ENCODE peak calls at places on chromosomes 13 and 19, in nine cellular contexts. Y is IMR-90, I is sigmoid colon, N is heart right ventricle, L is WTC11, V is right lobe of liver, X is SK-N-SH, E is RWPE1, R is ovary. A is an unnamed sample.

GRCh38 chr13:64675256-64675892 is 2554.8 kb downstream of the PCDH9 start:
- DNase-seq in L (no peak), I (no peak), N (no peak), E (peak; percentile 57), V (no peak), R (no peak), Y (peak; percentile 77), X (no peak), A (no peak)

GRCh38 chr19:12665646-12666304 is 767 bp downstream of the MAN2B1 start:
- DNase-seq in L (no peak), X (no peak), N (no peak), R (no peak), Y (peak; percentile 10), E (no peak), V (no peak), I (no peak), A (no peak)

GRCh38 chr19:30539981-30540380 is 167.8 kb downstream of the ZNF536 start:
- DNase-seq in E (no peak), I (no peak), R (no peak), X (no peak), Y (no peak), L (no peak), V (no peak), N (no peak), A (no peak)

GRCh38 chr13:95485518-95486144 is 66.9 kb upstream of the CLDN10 start:
- DNase-seq in N (no peak), I (no peak), Y (no peak), X (peak; percentile 45), L (no peak), R (no peak), V (no peak), E (no peak), A (no peak)

GRCh38 chr13:36358352-36358751 is 12.2 kb upstream of the SPART start:
- DNase-seq in R (no peak), X (no peak), E (no peak), V (no peak), L (no peak), N (no peak), Y (no peak), I (no peak), A (no peak)

GRCh38 chr19:6055013-6055795 is 55.1 kb downstream of the RFX2 start:
- DNase-seq in E (no peak), V (no peak), I (no peak), Y (no peak), R (no peak), N (no peak), L (no peak), X (no peak), A (no peak)

GRCh38 chr13:112963641-112964040 is 5.4 kb upstream of the MCF2L start:
- DNase-seq in R (no peak), X (no peak), E (no peak), L (no peak), V (no peak), I (no peak), N (no peak), Y (no peak), A (no peak)

GRCh38 chr13:30429721-30430694 is 7.7 kb downstream of the UBE2L5 start:
- DNase-seq in I (no peak), Y (peak; percentile 95), N (no peak), L (no peak), E (peak; percentile 91), R (no peak), V (no peak), X (no peak), A (peak; percentile 85)

GRCh38 chr13:90545070-90545840 is 802.2 kb upstream of the MIR17HG start:
- DNase-seq in V (no peak), E (peak; percentile 1), Y (no peak), I (no peak), N (no peak), R (no peak), L (no peak), X (no peak), A (no peak)

GRCh38 chr19:17703823-17704463 is 15.3 kb upstream of the MAP1S start:
- DNase-seq in V (no peak), X (peak; percentile 80), R (no peak), L (peak; percentile 89), Y (peak; percentile 31), E (no peak), N (peak; percentile 55), I (no peak), A (no peak)

GRCh38 chr13:33017410-33017929 is 1.2 kb downstream of the KL start:
- DNase-seq in L (peak; percentile 34), E (no peak), X (no peak), V (peak; percentile 55), N (peak; percentile 35), Y (peak; percentile 6), I (peak; percentile 84), R (no peak), A (peak; percentile 43)

GRCh38 chr13:43544011-43544410 is 242.8 kb downstream of the ENOX1 start:
- DNase-seq in L (no peak), R (no peak), X (no peak), I (peak; percentile 77), E (peak; percentile 5), Y (peak; percentile 58), N (no peak), V (no peak), A (no peak)

GRCh38 chr13:47843005-47843404 is 158.1 kb downstream of the SUCLA2 start:
- DNase-seq in Y (no peak), R (no peak), E (no peak), L (no peak), X (no peak), N (no peak), I (no peak), V (no peak), A (peak; percentile 18)

GRCh38 chr13:79779761-79780160 is 298.8 kb downstream of the NDFIP2 start:
- DNase-seq in X (no peak), R (peak; percentile 56), V (no peak), L (no peak), E (peak; percentile 35), Y (peak; percentile 51), I (peak; percentile 69), N (no peak), A (no peak)

GRCh38 chr13:111575276-111575675 is 254.8 kb downstream of the TEX29 start:
- DNase-seq in I (no peak), V (no peak), X (no peak), L (no peak), N (no peak), R (no peak), E (no peak), Y (no peak), A (no peak)

GRCh38 chr19:41531438-41532311 is 44.3 kb upstream of the CEACAM21 start:
- DNase-seq in N (peak; percentile 69), V (peak; percentile 72), R (peak; percentile 63), I (peak; percentile 82), E (peak; percentile 60), X (no peak), Y (peak; percentile 31), L (no peak), A (no peak)

GRCh38 chr19:54062643-54063042 is 1.1 kb downstream of the VSTM1 start:
- DNase-seq in R (no peak), X (no peak), L (no peak), N (no peak), Y (no peak), E (no peak), I (peak; percentile 25), V (peak; percentile 53), A (no peak)

GRCh38 chr19:42693760-42694350 is 46.4 kb downstream of the PSG3 start:
- DNase-seq in I (no peak), V (peak; percentile 47), E (peak; percentile 81), R (no peak), N (no peak), L (peak; percentile 63), X (peak; percentile 52), Y (peak; percentile 46), A (peak; percentile 14)
- TF ChIP-seq CTCF in I (peak; percentile 11), V (peak; percentile 68), E (peak; percentile 68), R (no peak), N (peak; percentile 36), L (peak; percentile 52), X (peak; percentile 71), Y (peak; percentile 72), A (peak; percentile 89)

DNA sequence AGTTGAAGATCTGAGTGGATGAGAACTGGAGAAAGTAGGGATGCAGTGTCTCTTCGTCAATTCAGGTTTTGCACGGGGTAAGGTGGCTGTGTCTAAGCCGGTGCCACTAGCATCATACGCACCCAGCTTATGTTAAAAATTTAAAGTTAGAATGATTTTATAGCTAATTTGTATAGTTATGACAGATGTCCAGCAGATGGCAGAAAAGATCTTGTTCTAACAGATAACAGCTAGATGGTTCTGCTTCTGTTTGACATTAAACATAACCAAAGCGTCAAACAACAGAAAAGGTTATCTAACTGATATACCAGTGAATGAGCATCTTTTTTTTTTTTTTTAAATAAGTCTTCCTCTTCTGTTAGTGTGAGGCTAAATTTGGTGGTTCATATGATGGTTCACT is 18.8 kb upstream of the EDDM13 start:
- DNase-seq in E (peak; percentile 51), L (no peak), X (peak; percentile 61), Y (peak; percentile 71), N (no peak), I (no peak), R (no peak), V (no peak), A (peak; percentile 19)
- TF ChIP-seq CTCF in E (peak; percentile 29), L (no peak), X (peak; percentile 66), Y (peak; percentile 56), N (peak; percentile 61), I (peak; percentile 13), R (peak; percentile 43), V (peak; percentile 50), A (peak; percentile 16)

DNA sequence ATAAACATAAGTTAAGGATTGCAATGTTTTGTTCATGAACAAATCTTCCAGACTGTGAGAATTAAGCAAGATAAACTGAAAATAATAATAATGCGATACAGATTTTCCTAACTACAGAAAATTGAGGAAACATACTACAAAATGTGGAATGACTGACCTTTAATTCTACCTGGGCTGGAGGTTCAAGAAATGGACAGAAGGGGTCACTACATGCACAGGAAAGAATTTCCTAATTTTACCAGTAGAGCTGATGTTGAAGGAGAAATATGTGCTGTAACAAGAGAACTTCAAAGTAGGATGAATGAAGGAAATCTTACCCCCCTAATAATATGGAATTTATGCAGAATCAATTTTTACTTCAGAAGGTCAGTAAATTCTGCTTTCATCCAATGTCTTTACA is 62.3 kb downstream of the ZNF627 start:
- DNase-seq in V (no peak), R (no peak), Y (peak; percentile 12), E (peak; percentile 24), N (no peak), X (peak; percentile 51), L (no peak), I (no peak), A (no peak)
- TF ChIP-seq CTCF in V (peak; percentile 57), R (no peak), Y (peak; percentile 45), E (no peak), N (peak; percentile 38), X (peak; percentile 45), L (peak; percentile 26), I (no peak), A (no peak)

GRCh38 chr13:25409938-25410337 is 38.2 kb downstream of the ATP8A2 start:
- DNase-seq in I (no peak), X (no peak), Y (no peak), V (no peak), L (no peak), E (no peak), R (no peak), N (no peak), A (no peak)

GRCh38 chr13:25401958-25402357 is 30.2 kb downstream of the ATP8A2 start:
- DNase-seq in R (no peak), X (no peak), I (no peak), E (no peak), V (no peak), L (no peak), Y (no peak), N (no peak), A (no peak)

DNA sequence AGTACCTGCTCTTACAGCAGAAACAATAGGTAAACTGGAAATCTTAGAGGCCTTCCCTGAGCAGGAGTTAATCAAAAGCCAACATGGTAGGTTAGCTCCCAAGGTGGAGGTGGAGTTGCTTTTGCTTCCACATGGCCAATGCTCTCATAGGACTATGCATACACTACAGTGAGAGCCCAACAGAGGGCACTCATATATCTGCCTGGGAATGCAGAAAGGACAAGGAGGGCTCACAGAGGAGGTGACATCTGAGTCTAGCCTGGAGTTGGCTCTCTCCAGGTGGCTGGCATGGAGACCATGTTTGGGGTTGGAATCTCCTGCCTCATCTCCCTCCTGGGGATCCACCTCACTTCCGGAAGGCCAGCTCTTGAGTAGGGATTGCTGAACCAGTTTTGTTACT is 34.6 kb downstream of the ATP8A2 start:
- DNase-seq in R (no peak), L (peak; percentile 13), X (no peak), I (no peak), V (no peak), N (no peak), Y (no peak), E (no peak), A (no peak)
- TF ChIP-seq CTCF in R (no peak), L (no peak), X (no peak), I (no peak), V (peak; percentile 38), N (no peak), Y (no peak), E (no peak), A (peak; percentile 20)

A was measured in kidney epithelial cell.